ENCODE peak calls at places on chromosomes 3 and 15, in nine cellular contexts. H, U, Y, Z, P, D, R, F and T are unnamed samples.

GRCh38 chr3:33144433-33144832 is 30.6 kb downstream of the CRTAP start:
- DNase-seq in H (no peak), U (no peak), Y (no peak), Z (no peak), P (peak), D (no peak), R (no peak), F (no peak), T (no peak)

GRCh38 chr15:73957276-73957675 is 31.0 kb downstream of the LOXL1 start:
- DNase-seq in H (no peak), U (no peak), Y (no peak), Z (no peak), P (no peak), D (no peak), R (peak), F (no peak), T (no peak)

GRCh38 chr3:68560728-68561127 is 371.6 kb downstream of the TAFA4 start:
- DNase-seq in H (no peak), U (no peak), Y (no peak), Z (no peak), P (no peak), D (no peak), R (no peak), F (no peak), T (no peak)

GRCh38 chr3:126718506-126719445 is 14.7 kb downstream of the CHCHD6 start:
- DNase-seq in H (no peak), U (no peak), Y (no peak), Z (no peak), P (no peak), D (no peak), R (peak), F (no peak), T (no peak)

GRCh38 chr3:44682182-44682896 is 30.1 kb upstream of the ZNF502 start:
- DNase-seq in H (no peak), U (no peak), Y (no peak), Z (no peak), P (no peak), D (no peak), R (no peak), F (no peak), T (no peak)

GRCh38 chr15:76059320-76060097 is at the start of gene TMEM266:
- DNase-seq in H (peak), U (peak), Y (no peak), Z (peak), P (peak), D (no peak), R (no peak), F (peak), T (no peak)

GRCh38 chr3:151445283-151446001 is 15.4 kb downstream of the IGSF10 start:
- DNase-seq in H (no peak), U (no peak), Y (no peak), Z (no peak), P (no peak), D (no peak), R (no peak), F (no peak), T (no peak)

GRCh38 chr3:65436580-65436979 is 602.1 kb downstream of the MAGI1 start:
- DNase-seq in H (no peak), U (no peak), Y (no peak), Z (peak), P (peak), D (no peak), R (no peak), F (peak), T (no peak)

GRCh38 chr15:34993877-34994276 is 5.8 kb upstream of the ZNF770 start:
- DNase-seq in H (no peak), U (no peak), Y (peak), Z (no peak), P (no peak), D (no peak), R (no peak), F (peak), T (peak)

GRCh38 chr3:13507791-13508339 is 27.8 kb downstream of the HDAC11 start:
- DNase-seq in H (no peak), U (no peak), Y (no peak), Z (peak), P (no peak), D (no peak), R (no peak), F (no peak), T (no peak)

GRCh38 chr3:124700880-124701684 is 29.2 kb upstream of the UMPS start:
- DNase-seq in H (no peak), U (no peak), Y (no peak), Z (peak), P (peak), D (no peak), R (no peak), F (no peak), T (no peak)

GRCh38 chr3:171383206-171384018 is 76.8 kb downstream of the TNIK start:
- DNase-seq in H (no peak), U (no peak), Y (no peak), Z (no peak), P (no peak), D (no peak), R (no peak), F (no peak), T (no peak)

GRCh38 chr3:8882171-8882593 is 81.1 kb downstream of the RAD18 start:
- DNase-seq in H (no peak), U (no peak), Y (no peak), Z (no peak), P (no peak), D (no peak), R (no peak), F (no peak), T (no peak)

GRCh38 chr3:126083511-126083912 is 412 bp downstream of the SLC41A3 start:
- DNase-seq in H (no peak), U (peak), Y (no peak), Z (peak), P (peak), D (no peak), R (no peak), F (peak), T (no peak)

GRCh38 chr15:23415321-23415865 is 31.6 kb downstream of the GOLGA6L2 start:
- DNase-seq in H (no peak), U (no peak), Y (no peak), Z (no peak), P (no peak), D (no peak), R (no peak), F (no peak), T (no peak)

GRCh38 chr3:16382852-16383251 is 117.8 kb downstream of the OXNAD1 start:
- DNase-seq in H (no peak), U (no peak), Y (no peak), Z (no peak), P (no peak), D (no peak), R (no peak), F (no peak), T (peak)

GRCh38 chr3:147393261-147393964 is 12.9 kb downstream of the ZIC4 start:
- DNase-seq in H (no peak), U (no peak), Y (no peak), Z (no peak), P (peak), D (no peak), R (peak), F (no peak), T (no peak)

GRCh38 chr3:189393598-189393997 is 221.8 kb downstream of the TPRG1 start:
- DNase-seq in H (no peak), U (peak), Y (no peak), Z (peak), P (peak), D (no peak), R (no peak), F (no peak), T (no peak)

GRCh38 chr15:45921376-45921775 is 286.5 kb downstream of the SQOR start:
- DNase-seq in H (no peak), U (peak), Y (no peak), Z (peak), P (no peak), D (no peak), R (no peak), F (no peak), T (no peak)

GRCh38 chr3:171044828-171045793 is 18.6 kb upstream of the SLC2A2 start:
- DNase-seq in H (no peak), U (no peak), Y (no peak), Z (peak), P (no peak), D (no peak), R (no peak), F (no peak), T (no peak)

GRCh38 chr3:23071758-23072157 is 131.4 kb upstream of the UBE2E2 start:
- DNase-seq in H (no peak), U (peak), Y (no peak), Z (no peak), P (no peak), D (no peak), R (no peak), F (no peak), T (peak)

GRCh38 chr3:147793841-147794240 is 384.7 kb downstream of the ZIC1 start:
- DNase-seq in H (no peak), U (no peak), Y (no peak), Z (no peak), P (no peak), D (no peak), R (no peak), F (no peak), T (no peak)

GRCh38 chr15:51647128-51647562 is 24.6 kb upstream of the DMXL2 start:
- DNase-seq in H (peak), U (peak), Y (no peak), Z (no peak), P (no peak), D (no peak), R (no peak), F (no peak), T (no peak)

GRCh38 chr3:143070977-143071551 is 48.5 kb upstream of the CHST2 start:
- DNase-seq in H (no peak), U (no peak), Y (no peak), Z (peak), P (no peak), D (no peak), R (no peak), F (no peak), T (no peak)

GRCh38 chr3:63494646-63495045 is 157.8 kb upstream of the SNTN start:
- DNase-seq in H (no peak), U (no peak), Y (no peak), Z (no peak), P (no peak), D (no peak), R (no peak), F (no peak), T (no peak)

GRCh38 chr3:52210550-52211046 is 12.6 kb downstream of the ALAS1 start:
- DNase-seq in H (no peak), U (no peak), Y (no peak), Z (peak), P (no peak), D (no peak), R (no peak), F (no peak), T (no peak)

GRCh38 chr3:89841041-89841440 is 733.6 kb downstream of the EPHA3 start:
- DNase-seq in H (no peak), U (no peak), Y (no peak), Z (no peak), P (no peak), D (no peak), R (no peak), F (no peak), T (no peak)

GRCh38 chr3:32423534-32423933 is 31.9 kb downstream of the CMTM7 start:
- DNase-seq in H (no peak), U (no peak), Y (no peak), Z (no peak), P (peak), D (no peak), R (no peak), F (peak), T (no peak)

GRCh38 chr3:152322756-152323155 is 54.0 kb downstream of the MBNL1 start:
- DNase-seq in H (no peak), U (no peak), Y (peak), Z (no peak), P (no peak), D (no peak), R (no peak), F (peak), T (peak)

GRCh38 chr3:157789162-157789561 is 285.9 kb upstream of the VEPH1 start:
- DNase-seq in H (no peak), U (no peak), Y (no peak), Z (no peak), P (no peak), D (no peak), R (no peak), F (no peak), T (no peak)

GRCh38 chr3:136685882-136686281 is 66.3 kb downstream of the STAG1 start:
- DNase-seq in H (no peak), U (no peak), Y (no peak), Z (no peak), P (no peak), D (no peak), R (no peak), F (no peak), T (no peak)

GRCh38 chr3:32420138-32420981 is 28.7 kb downstream of the CMTM7 start:
- DNase-seq in H (no peak), U (no peak), Y (peak), Z (peak), P (no peak), D (no peak), R (no peak), F (no peak), T (no peak)

GRCh38 chr3:134330895-134331810 is 43.1 kb downstream of the AMOTL2 start:
- DNase-seq in H (no peak), U (no peak), Y (no peak), Z (peak), P (no peak), D (no peak), R (peak), F (no peak), T (no peak)

GRCh38 chr15:33048255-33048654 is 146.3 kb downstream of the FMN1 start:
- DNase-seq in H (no peak), U (no peak), Y (no peak), Z (no peak), P (no peak), D (no peak), R (no peak), F (no peak), T (no peak)

GRCh38 chr3:127787966-127788365 is 34.3 kb downstream of the MGLL start:
- DNase-seq in H (no peak), U (no peak), Y (no peak), Z (no peak), P (no peak), D (no peak), R (no peak), F (no peak), T (no peak)

GRCh38 chr3:128069271-128069670 is 17.0 kb downstream of the SEC61A1 start:
- DNase-seq in H (no peak), U (no peak), Y (no peak), Z (no peak), P (no peak), D (no peak), R (no peak), F (no peak), T (no peak)

GRCh38 chr3:46670000-46670890 is 23.2 kb downstream of the ALS2CL start:
- DNase-seq in H (peak), U (no peak), Y (no peak), Z (no peak), P (peak), D (no peak), R (peak), F (no peak), T (no peak)

GRCh38 chr3:12750658-12751071 is 8.4 kb downstream of the TMEM40 start:
- DNase-seq in H (peak), U (no peak), Y (peak), Z (no peak), P (no peak), D (no peak), R (no peak), F (no peak), T (no peak)

GRCh38 chr3:156150434-156151066 is 30.2 kb downstream of the KCNAB1 start:
- DNase-seq in H (no peak), U (peak), Y (no peak), Z (peak), P (peak), D (peak), R (no peak), F (peak), T (peak)

GRCh38 chr3:156151824-156152428 is 31.5 kb downstream of the KCNAB1 start:
- DNase-seq in H (peak), U (peak), Y (no peak), Z (peak), P (peak), D (peak), R (peak), F (peak), T (peak)

GRCh38 chr3:156148946-156149348 is 28.6 kb downstream of the KCNAB1 start:
- DNase-seq in H (no peak), U (no peak), Y (no peak), Z (no peak), P (no peak), D (no peak), R (no peak), F (no peak), T (no peak)

GRCh38 chr3:156148345-156148945 is 28.1 kb downstream of the KCNAB1 start:
- DNase-seq in H (no peak), U (no peak), Y (no peak), Z (no peak), P (no peak), D (no peak), R (no peak), F (no peak), T (no peak)

DNA sequence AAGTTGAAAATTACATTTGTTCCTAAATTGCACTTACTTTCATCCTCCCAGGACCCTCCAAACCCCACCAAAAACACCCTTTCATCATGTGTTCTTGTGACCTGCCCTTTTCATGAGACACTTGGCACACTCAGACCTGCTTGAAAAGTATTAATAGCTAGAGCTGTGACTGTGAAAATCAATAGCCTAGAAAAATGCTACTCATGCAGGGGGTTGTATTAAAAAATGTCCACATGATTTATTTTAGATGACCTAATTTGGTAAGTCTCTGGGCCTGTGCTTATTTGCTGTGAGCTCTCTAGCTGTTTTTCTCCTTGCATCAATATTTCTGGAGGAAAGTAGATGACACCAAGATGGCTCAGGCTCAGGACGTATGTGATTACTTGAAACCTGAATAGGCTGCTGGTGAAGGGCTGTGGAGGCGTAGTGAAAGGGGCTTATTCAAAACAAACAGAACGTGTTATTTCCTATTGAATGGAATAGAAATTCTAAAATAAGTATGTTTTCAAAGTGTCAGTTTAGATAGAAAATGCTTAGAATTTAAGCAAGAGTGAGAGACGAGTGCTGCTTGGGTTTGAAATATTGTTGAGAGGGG is 29.5 kb downstream of the KCNAB1 start:
- DNase-seq in H (no peak), U (no peak), Y (no peak), Z (no peak), P (no peak), D (no peak), R (no peak), F (no peak), T (no peak)
- H3K4me3 ChIP-seq in H (no peak), U (no peak), Y (no peak), Z (no peak), P (no peak), D (no peak), R (peak), F (no peak), T (no peak)

DNA sequence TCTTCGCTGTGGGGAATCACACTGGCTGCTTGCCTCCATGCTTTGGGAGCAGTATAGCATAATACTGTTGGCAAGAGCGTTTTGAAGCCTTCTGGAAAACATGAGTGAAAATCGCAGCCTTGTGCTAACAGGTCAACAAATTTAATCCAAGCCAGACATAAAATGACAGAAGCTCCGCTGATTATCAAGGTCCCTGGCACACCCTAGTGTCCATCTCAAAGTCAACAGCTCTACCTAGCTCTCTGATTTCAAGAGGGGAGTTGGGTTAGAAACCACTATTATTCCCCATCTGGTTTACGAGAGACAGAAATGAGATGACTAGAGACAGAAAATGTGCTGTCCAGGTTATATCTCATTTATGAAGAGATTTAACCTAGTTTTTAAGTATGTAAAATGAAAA is 73.6 kb upstream of the MDFIC2 start:
- DNase-seq in H (no peak), U (no peak), Y (no peak), Z (no peak), P (no peak), D (no peak), R (no peak), F (no peak), T (no peak)
- TF ChIP-seq CTCF in H (no peak), U (no peak), Y (no peak), Z (no peak), P (no peak), D (no peak), R (no peak), F (no peak), T (no peak)

DNA sequence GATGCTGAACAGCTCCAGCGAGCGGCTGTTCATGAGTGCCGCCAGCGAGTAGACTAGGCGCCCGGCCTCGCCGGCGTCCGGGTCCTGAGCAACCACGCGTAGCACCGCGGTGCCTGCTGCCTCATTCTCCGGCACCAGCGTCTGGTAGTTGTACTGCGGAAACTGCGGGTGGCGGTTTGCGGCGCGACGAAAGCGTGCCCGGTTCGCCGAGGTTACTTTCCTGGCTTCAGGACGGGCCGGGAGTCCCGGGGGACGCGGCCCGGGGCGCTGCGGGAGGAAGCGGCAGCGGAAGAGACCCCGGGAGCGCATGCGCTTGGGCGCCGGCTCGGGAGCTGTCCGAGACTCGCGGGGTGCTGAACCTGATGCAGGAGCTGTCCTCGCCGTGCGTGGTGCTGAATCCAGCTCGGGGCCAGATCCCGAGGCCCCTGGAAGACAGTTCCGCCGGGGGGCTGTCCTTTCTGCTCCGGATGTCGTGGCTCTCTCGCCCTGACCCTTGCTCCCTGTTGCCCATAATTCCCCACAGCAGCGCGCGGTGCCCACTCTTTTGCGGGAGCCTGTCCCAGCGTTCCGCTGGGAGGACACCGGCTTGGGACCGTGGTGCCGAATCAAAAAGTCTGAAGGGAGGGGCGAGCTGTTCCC is 1.1 kb downstream of the CELSR3 start:
- DNase-seq in H (peak), U (peak), Y (no peak), Z (peak), P (no peak), D (no peak), R (no peak), F (peak), T (no peak)
- H3K4me3 ChIP-seq in H (peak), U (no peak), Y (peak), Z (peak), P (peak), D (no peak), R (peak), F (no peak), T (peak)

GRCh38 chr3:105649469-105649868 is 219.3 kb downstream of the CBLB start:
- DNase-seq in H (no peak), U (no peak), Y (no peak), Z (no peak), P (no peak), D (no peak), R (no peak), F (no peak), T (no peak)

DNA sequence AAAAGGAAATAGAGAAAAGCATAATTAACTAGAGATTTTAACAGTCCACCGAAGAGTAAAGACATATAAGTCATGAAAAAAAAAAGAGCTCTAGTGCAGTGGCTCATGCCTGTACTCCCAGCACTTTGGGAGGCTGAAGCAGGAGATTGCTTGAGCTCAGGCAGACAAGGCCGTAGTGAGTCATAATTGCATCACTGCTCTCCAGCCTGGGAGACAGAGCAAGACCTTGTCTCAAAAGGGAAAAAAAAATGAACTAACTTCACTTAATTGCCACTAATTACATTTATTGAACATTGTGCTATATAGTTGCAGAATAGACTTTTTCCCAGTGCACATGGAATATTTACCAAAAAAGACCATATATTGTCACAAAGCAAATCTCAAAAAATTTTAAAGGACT is 221.8 kb downstream of the CBLB start:
- DNase-seq in H (peak), U (no peak), Y (no peak), Z (peak), P (no peak), D (peak), R (no peak), F (no peak), T (no peak)
- TF ChIP-seq CTCF in H (no peak), U (no peak), Y (no peak), Z (no peak), P (no peak), D (no peak), R (no peak), F (no peak), T (no peak)